ENCODE peak calls at places on chromosomes 16 and 17, in six cellular contexts. One of them, this sample, is unnamed.

GRCh38 chr17:64386412-64387144 is 4.1 kb downstream of the PECAM1 start:
- DNase-seq in DMS53: no peak
- DNase-seq in fibroblast of pulmonary artery: peak; percentile 53
- DNase-seq in fibroblast of the conjunctiva: no peak
- DNase-seq in amniotic stem cell: no peak
- DNase-seq in activated T-cell treated with anti-CD3 and anti-CD28 coated beads, Interleukin-2, amount 50 U/mL, for 72 hours: no peak
- DNase-seq in this sample: no peak

GRCh38 chr16:89365044-89365467 is 125.3 kb downstream of the ANKRD11 start:
- DNase-seq in fibroblast of the conjunctiva: no peak
- DNase-seq in fibroblast of pulmonary artery: peak; percentile 71
- DNase-seq in DMS53: no peak
- DNase-seq in activated T-cell treated with anti-CD3 and anti-CD28 coated beads, Interleukin-2, amount 50 U/mL, for 72 hours: no peak
- DNase-seq in amniotic stem cell: no peak
- DNase-seq in this sample: peak; percentile 63

GRCh38 chr17:28997811-28998210 is 8.0 kb downstream of the SEZ6 start:
- DNase-seq in fibroblast of the conjunctiva: no peak
- DNase-seq in DMS53: peak; percentile 6
- DNase-seq in activated T-cell treated with anti-CD3 and anti-CD28 coated beads, Interleukin-2, amount 50 U/mL, for 72 hours: no peak
- DNase-seq in fibroblast of pulmonary artery: no peak
- DNase-seq in amniotic stem cell: no peak
- DNase-seq in this sample: no peak

GRCh38 chr17:58960068-58960467 is 146.6 kb downstream of the TRIM37 start:
- DNase-seq in DMS53: peak; percentile 59
- DNase-seq in activated T-cell treated with anti-CD3 and anti-CD28 coated beads, Interleukin-2, amount 50 U/mL, for 72 hours: no peak
- DNase-seq in fibroblast of pulmonary artery: peak; percentile 62
- DNase-seq in amniotic stem cell: peak; percentile 40
- DNase-seq in fibroblast of the conjunctiva: peak; percentile 26
- DNase-seq in this sample: no peak

GRCh38 chr16:74601131-74601871 is 5.6 kb downstream of the GLG1 start:
- DNase-seq in activated T-cell treated with anti-CD3 and anti-CD28 coated beads, Interleukin-2, amount 50 U/mL, for 72 hours: peak; percentile 77
- DNase-seq in fibroblast of the conjunctiva: no peak
- DNase-seq in amniotic stem cell: no peak
- DNase-seq in fibroblast of pulmonary artery: no peak
- DNase-seq in DMS53: no peak
- DNase-seq in this sample: peak; percentile 46

GRCh38 chr16:57013268-57013667 is 23.9 kb downstream of the NLRC5 start:
- DNase-seq in DMS53: no peak
- DNase-seq in activated T-cell treated with anti-CD3 and anti-CD28 coated beads, Interleukin-2, amount 50 U/mL, for 72 hours: no peak
- DNase-seq in amniotic stem cell: no peak
- DNase-seq in fibroblast of pulmonary artery: peak; percentile 32
- DNase-seq in fibroblast of the conjunctiva: no peak
- DNase-seq in this sample: no peak

GRCh38 chr16:86819523-86819887 is 241.2 kb downstream of the FOXL1 start:
- DNase-seq in DMS53: no peak
- DNase-seq in fibroblast of the conjunctiva: no peak
- DNase-seq in activated T-cell treated with anti-CD3 and anti-CD28 coated beads, Interleukin-2, amount 50 U/mL, for 72 hours: no peak
- DNase-seq in amniotic stem cell: no peak
- DNase-seq in fibroblast of pulmonary artery: no peak
- DNase-seq in this sample: no peak

GRCh38 chr16:27859020-27859419 is 204.5 kb downstream of the GSG1L start:
- DNase-seq in fibroblast of pulmonary artery: no peak
- DNase-seq in fibroblast of the conjunctiva: no peak
- DNase-seq in activated T-cell treated with anti-CD3 and anti-CD28 coated beads, Interleukin-2, amount 50 U/mL, for 72 hours: no peak
- DNase-seq in DMS53: no peak
- DNase-seq in amniotic stem cell: no peak
- DNase-seq in this sample: no peak

GRCh38 chr16:81505011-81505660 is 60.5 kb downstream of the CMIP start:
- DNase-seq in fibroblast of pulmonary artery: no peak
- DNase-seq in DMS53: no peak
- DNase-seq in fibroblast of the conjunctiva: no peak
- DNase-seq in amniotic stem cell: no peak
- DNase-seq in activated T-cell treated with anti-CD3 and anti-CD28 coated beads, Interleukin-2, amount 50 U/mL, for 72 hours: no peak
- DNase-seq in this sample: peak; percentile 92

GRCh38 chr17:13888043-13888442 is 181.3 kb upstream of the COX10 start:
- DNase-seq in fibroblast of pulmonary artery: peak; percentile 17
- DNase-seq in amniotic stem cell: no peak
- DNase-seq in DMS53: no peak
- DNase-seq in activated T-cell treated with anti-CD3 and anti-CD28 coated beads, Interleukin-2, amount 50 U/mL, for 72 hours: no peak
- DNase-seq in fibroblast of the conjunctiva: no peak
- DNase-seq in this sample: no peak

GRCh38 chr16:89863741-89864391 is 9.5 kb upstream of the TCF25 start:
- DNase-seq in DMS53: no peak
- DNase-seq in fibroblast of the conjunctiva: no peak
- DNase-seq in fibroblast of pulmonary artery: peak; percentile 84
- DNase-seq in activated T-cell treated with anti-CD3 and anti-CD28 coated beads, Interleukin-2, amount 50 U/mL, for 72 hours: peak; percentile 26
- DNase-seq in amniotic stem cell: no peak
- DNase-seq in this sample: peak; percentile 88